ENCODE peak calls at places on chromosomes 7 and 10, in nine cellular contexts. N is progenitor cell of endocrine pancreas, I is IMR-90, S is GM10248, E is nephron progenitor cell, H is GM20000, W is BJ, Q is neural progenitor cell, C is fibroblast of lung. K is an unnamed sample.

GRCh38 chr10:91883549-91884542 is 25.4 kb downstream of the FGFBP3 start:
- DNase-seq in H (no peak), Q (peak), W (no peak), I (peak), N (no peak), C (peak), S (no peak), E (peak), K (peak)

GRCh38 chr7:16616122-16616521 is 29.4 kb downstream of the ANKMY2 start:
- DNase-seq in W (no peak), C (no peak), Q (no peak), H (no peak), N (no peak), E (no peak), S (no peak), I (no peak), K (no peak)

GRCh38 chr10:101686133-101686925 is 8.6 kb downstream of the FBXW4 start:
- DNase-seq in S (no peak), H (no peak), C (no peak), N (no peak), Q (no peak), I (peak), W (no peak), E (no peak), K (peak)

GRCh38 chr10:4512557-4513286 is 313.3 kb upstream of the AKR1E2 start:
- DNase-seq in E (peak), S (no peak), W (no peak), N (no peak), C (peak), H (no peak), Q (peak), I (peak), K (peak)

GRCh38 chr10:35903021-35903420 is 260.9 kb upstream of the FZD8 start:
- DNase-seq in N (no peak), Q (no peak), C (no peak), E (no peak), H (no peak), W (no peak), I (no peak), S (no peak), K (no peak)

GRCh38 chr7:27147211-27148030 is at the start of gene HOXA6:
- DNase-seq in W (no peak), H (no peak), E (peak), Q (no peak), I (peak), S (no peak), N (no peak), C (peak), K (peak)

GRCh38 chr7:69283421-69283820 is 314.9 kb upstream of the AUTS2 start:
- DNase-seq in S (no peak), W (no peak), Q (no peak), N (no peak), C (no peak), H (no peak), I (no peak), E (peak), K (peak)

GRCh38 chr7:26658080-26658697 is 206.2 kb downstream of the SKAP2 start:
- DNase-seq in W (no peak), H (no peak), I (no peak), C (no peak), E (no peak), N (no peak), Q (peak), S (no peak), K (no peak)

GRCh38 chr7:16804674-16805439 is at the start of gene AGR2:
- DNase-seq in W (no peak), I (peak), Q (no peak), H (no peak), S (no peak), N (no peak), E (no peak), C (no peak), K (no peak)

GRCh38 chr7:47758546-47758945 is 176.6 kb upstream of the TNS3 start:
- DNase-seq in Q (no peak), S (no peak), E (no peak), I (peak), W (no peak), N (no peak), H (no peak), C (peak), K (peak)

GRCh38 chr10:123896217-123896927 is 4.8 kb upstream of the CPXM2 start:
- DNase-seq in I (no peak), W (no peak), C (peak), H (no peak), E (no peak), Q (no peak), N (no peak), S (no peak), K (peak)

GRCh38 chr7:41816111-41816510 is 113.2 kb upstream of the INHBA start:
- DNase-seq in C (no peak), W (no peak), Q (no peak), E (no peak), I (no peak), S (no peak), H (peak), N (no peak), K (no peak)

GRCh38 chr10:25797888-25798429 is 136.1 kb upstream of the MYO3A start:
- DNase-seq in S (no peak), N (no peak), Q (no peak), C (no peak), W (no peak), I (no peak), H (no peak), E (no peak), K (no peak)

GRCh38 chr7:127589901-127590300 is 1.7 kb downstream of the ARF5 start:
- DNase-seq in N (no peak), H (no peak), E (no peak), W (no peak), I (no peak), S (no peak), Q (no peak), C (no peak), K (no peak)

GRCh38 chr7:76047305-76047810 is 442 bp downstream of the STYXL1 start:
- DNase-seq in H (peak), E (no peak), N (no peak), S (peak), C (peak), Q (no peak), W (no peak), I (no peak), K (peak)

GRCh38 chr10:116421815-116422214 is 5.8 kb upstream of the PNLIPRP3 start:
- DNase-seq in C (no peak), H (no peak), Q (no peak), N (no peak), E (no peak), I (no peak), W (no peak), S (no peak), K (no peak)

GRCh38 chr7:43572516-43573049 is 10.3 kb upstream of the STK17A start:
- DNase-seq in C (peak), N (no peak), S (no peak), E (no peak), I (peak), Q (no peak), H (no peak), W (peak), K (peak)

GRCh38 chr10:80154978-80155695 is 22.6 kb downstream of the PLAC9 start:
- DNase-seq in I (peak), W (peak), E (no peak), Q (no peak), C (peak), S (no peak), H (no peak), N (no peak), K (peak)

GRCh38 chr10:3295501-3296005 is 123.0 kb upstream of the PITRM1 start:
- DNase-seq in C (no peak), I (no peak), S (no peak), N (no peak), W (no peak), E (no peak), H (no peak), Q (no peak), K (no peak)

GRCh38 chr10:3119796-3120459 is 52.6 kb downstream of the PFKP start:
- DNase-seq in S (no peak), N (no peak), E (no peak), H (no peak), W (no peak), Q (peak), I (peak), C (peak), K (peak)

GRCh38 chr10:4081691-4082111 is 296.7 kb upstream of the KLF6 start:
- DNase-seq in I (no peak), E (no peak), H (no peak), N (no peak), W (peak), C (no peak), S (no peak), Q (no peak), K (peak)

GRCh38 chr10:112314822-112315474 is 31.7 kb downstream of the TECTB start:
- DNase-seq in I (peak), W (no peak), H (peak), C (peak), N (peak), S (peak), Q (peak), E (peak), K (peak)

GRCh38 chr7:10412426-10413019 is 561.1 kb upstream of the PHF14 start:
- DNase-seq in S (peak), E (peak), I (peak), W (no peak), H (peak), C (peak), Q (peak), N (no peak), K (peak)

GRCh38 chr10:116787893-116788665 is 45.7 kb upstream of the HSPA12A start:
- DNase-seq in E (peak), W (no peak), N (peak), Q (peak), S (peak), H (peak), I (peak), C (peak), K (peak)

GRCh38 chr10:102281103-102281502 is 35.8 kb downstream of the GBF1 start:
- DNase-seq in E (no peak), S (no peak), H (no peak), C (peak), Q (no peak), N (no peak), W (no peak), I (peak), K (no peak)

GRCh38 chr7:120825152-120825551 is 32.8 kb downstream of the TSPAN12 start:
- DNase-seq in E (no peak), S (no peak), I (peak), C (peak), H (no peak), Q (no peak), W (no peak), N (no peak), K (no peak)

GRCh38 chr10:99966306-99966705 is 43.4 kb downstream of the DNMBP start:
- DNase-seq in N (no peak), W (peak), H (no peak), E (no peak), I (peak), S (no peak), C (peak), Q (no peak), K (peak)

GRCh38 chr10:122310311-122311050 is 39.4 kb downstream of the BTBD16 start:
- DNase-seq in H (no peak), I (no peak), C (no peak), S (no peak), Q (no peak), W (no peak), E (peak), N (peak), K (no peak)

GRCh38 chr7:35257251-35258124 is 3.6 kb upstream of the TBX20 start:
- DNase-seq in S (no peak), C (no peak), W (no peak), Q (peak), E (peak), H (no peak), N (no peak), I (no peak), K (no peak)

GRCh38 chr7:16223963-16224707 is 197.2 kb downstream of the CRPPA start:
- DNase-seq in I (no peak), S (no peak), E (no peak), C (no peak), N (no peak), W (no peak), H (no peak), Q (no peak), K (no peak)

GRCh38 chr7:128299109-128299514 is 44.6 kb downstream of the RBM28 start:
- DNase-seq in I (no peak), H (no peak), S (no peak), E (peak), N (no peak), C (no peak), Q (peak), W (no peak), K (no peak)

GRCh38 chr10:96061232-96061631 is 17.8 kb downstream of the CCNJ start:
- DNase-seq in H (no peak), N (no peak), I (no peak), W (no peak), C (no peak), Q (no peak), E (no peak), S (no peak), K (no peak)

GRCh38 chr10:62916157-62916603 is 100.0 kb upstream of the EGR2 start:
- DNase-seq in Q (no peak), C (peak), E (no peak), I (peak), N (no peak), S (no peak), H (no peak), W (peak), K (peak)

DNA sequence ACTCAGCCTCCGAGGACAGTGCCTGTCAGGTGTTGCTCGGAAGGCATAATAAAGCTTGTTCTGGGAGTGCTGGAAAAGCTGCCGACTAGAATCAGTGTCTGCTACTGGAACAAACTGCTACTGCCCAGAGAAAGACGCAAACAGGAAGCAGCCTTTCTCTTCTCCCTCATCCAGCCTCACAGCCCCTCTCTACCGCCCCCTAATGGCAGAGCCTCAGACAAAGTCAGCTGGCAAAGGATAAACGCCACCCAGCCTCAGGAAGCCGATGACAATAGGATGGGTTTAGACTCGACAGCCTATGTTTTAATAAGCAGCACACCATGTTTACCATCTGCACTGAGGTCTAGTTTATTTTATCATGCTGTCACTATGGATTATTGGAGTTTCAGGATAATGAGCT is 169.5 kb upstream of the LYZL1 start:
- DNase-seq in I (peak), W (no peak), Q (peak), E (peak), N (peak), H (no peak), S (no peak), C (no peak), K (peak)
- TF ChIP-seq CTCF in I (peak), W (peak), Q (peak), E (peak), N (peak), H (peak), S (no peak), C (peak), K (peak)

GRCh38 chr7:73353243-73353642 is 25.3 kb downstream of the FKBP6 start:
- DNase-seq in I (no peak), Q (no peak), N (no peak), C (no peak), W (no peak), H (no peak), E (no peak), S (no peak), K (no peak)

GRCh38 chr7:73351447-73352167 is 23.6 kb downstream of the FKBP6 start:
- DNase-seq in C (no peak), S (no peak), I (no peak), Q (no peak), H (no peak), E (no peak), W (no peak), N (no peak), K (no peak)

GRCh38 chr7:73354196-73354595 is 26.2 kb downstream of the FKBP6 start:
- DNase-seq in I (no peak), W (no peak), N (no peak), S (no peak), C (no peak), E (no peak), H (no peak), Q (no peak), K (no peak)

GRCh38 chr7:73352784-73353183 is 24.8 kb downstream of the FKBP6 start:
- DNase-seq in H (no peak), N (no peak), E (no peak), S (no peak), I (no peak), Q (no peak), C (no peak), W (no peak), K (no peak)

DNA sequence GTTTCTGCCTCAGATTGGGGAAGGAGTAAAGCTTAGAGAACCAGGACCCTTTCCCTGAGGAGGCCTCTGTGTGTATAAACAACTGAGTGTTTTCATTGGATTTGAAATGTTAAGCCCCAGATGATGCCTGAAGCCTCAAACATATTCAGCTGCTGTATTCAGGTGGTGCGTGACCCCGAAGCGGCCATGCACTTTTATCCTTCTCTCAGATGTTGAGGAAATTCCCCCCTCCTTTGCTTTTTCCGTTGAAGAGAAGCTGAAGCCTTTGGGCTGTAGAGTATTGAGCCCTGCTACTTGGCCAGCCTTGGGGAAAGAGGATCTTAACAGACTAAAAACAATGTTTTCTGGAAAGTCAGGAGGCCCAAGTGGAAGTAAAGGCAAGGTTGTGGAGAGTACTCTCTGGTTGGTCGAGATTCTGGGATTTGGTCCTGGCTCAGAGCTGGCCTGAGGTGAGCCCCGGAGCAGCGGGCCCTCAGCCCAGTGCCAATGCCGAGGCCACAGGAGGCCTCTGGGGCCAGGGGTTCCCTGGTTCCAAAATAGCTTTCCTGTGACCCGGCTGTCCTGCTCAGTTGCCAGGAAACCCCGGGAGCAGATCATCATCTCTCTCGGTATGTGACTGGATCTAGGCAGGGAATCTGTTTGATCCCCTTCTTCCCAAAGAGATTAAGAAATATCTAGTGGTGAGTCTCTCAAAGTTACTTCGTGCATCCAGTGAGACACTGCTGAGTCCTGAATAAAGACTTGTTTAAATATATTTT is 22.5 kb downstream of the FKBP6 start:
- DNase-seq in N (no peak), E (no peak), H (no peak), Q (no peak), W (no peak), S (no peak), I (no peak), C (no peak), K (no peak)
- TF ChIP-seq CTCF in N (no peak), E (no peak), H (no peak), Q (no peak), W (no peak), S (no peak), I (no peak), C (no peak), K (no peak)

DNA sequence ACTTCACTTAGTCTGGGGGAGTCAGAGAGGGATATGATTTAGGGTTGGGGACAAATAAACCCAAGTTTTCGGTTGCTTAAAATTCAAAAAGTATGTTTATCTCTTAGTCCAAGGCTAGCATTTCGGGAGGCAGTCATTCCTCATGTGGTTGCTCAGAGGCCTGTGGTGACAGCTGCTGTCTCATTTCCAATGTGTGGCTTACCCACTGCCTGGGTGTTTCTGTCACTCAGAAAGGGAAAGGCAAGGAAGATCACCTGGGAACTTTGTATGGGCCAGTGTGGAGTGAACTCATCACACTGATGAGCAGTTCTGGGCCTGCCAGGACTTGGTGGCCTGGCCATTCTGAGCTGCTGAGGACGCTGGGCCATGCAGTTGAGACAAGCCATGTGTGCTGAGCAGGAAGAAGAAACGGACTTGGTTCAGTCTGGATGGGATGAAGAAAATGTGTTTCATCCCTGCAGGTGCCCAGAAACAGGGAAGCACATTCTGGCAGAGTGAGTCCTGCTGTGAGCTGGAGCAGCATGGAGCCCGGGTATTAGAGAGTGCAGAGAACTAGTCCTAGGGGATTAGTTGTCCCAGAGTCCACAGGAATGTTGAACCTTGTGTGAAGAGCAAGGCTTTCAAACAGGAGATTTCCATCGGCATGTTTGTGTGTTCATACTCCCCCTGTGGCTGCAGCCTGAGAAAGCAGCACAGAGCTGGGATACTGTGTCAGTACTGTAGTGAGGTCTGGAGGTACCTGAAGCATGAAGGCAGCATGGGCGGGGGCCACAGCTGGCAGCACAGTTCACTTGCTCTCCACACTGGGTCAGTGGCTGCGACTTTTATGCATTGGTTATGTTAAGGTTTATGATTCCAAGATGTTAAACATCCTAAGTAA is 211.1 kb upstream of the IGFBP3 start:
- DNase-seq in W (no peak), I (no peak), Q (peak), N (no peak), S (no peak), E (peak), H (no peak), C (no peak), K (no peak)
- TF ChIP-seq CTCF in W (peak), I (peak), Q (peak), N (peak), S (no peak), E (no peak), H (no peak), C (peak), K (peak)

GRCh38 chr7:257647-257992 is 32.4 kb upstream of the FOXL3 start:
- DNase-seq in H (no peak), E (no peak), Q (no peak), S (no peak), N (no peak), I (no peak), W (no peak), C (no peak), K (no peak)
- TF ChIP-seq CTCF in H (no peak), E (no peak), Q (no peak), S (no peak), N (no peak), I (no peak), W (no peak), C (no peak), K (no peak)

GRCh38 chr7:85749715-85750453 is 563.0 kb upstream of the SEMA3D start:
- DNase-seq in Q (no peak), I (no peak), H (no peak), C (no peak), N (no peak), E (no peak), S (no peak), W (no peak), K (no peak)
- TF ChIP-seq CTCF in Q (no peak), I (no peak), H (no peak), C (no peak), N (no peak), E (no peak), S (no peak), W (no peak), K (no peak)

GRCh38 chr7:111098926-111099250 is 8.0 kb downstream of the LRRN3 start:
- DNase-seq in C (no peak), Q (no peak), E (no peak), W (no peak), H (no peak), I (no peak), N (no peak), S (no peak), K (no peak)
- TF ChIP-seq CTCF in C (no peak), Q (no peak), E (no peak), W (no peak), H (no peak), I (no peak), N (no peak), S (no peak), K (no peak)